ENCODE peak calls at places on chromosomes 2 and 18, in nine cellular contexts. S is stimulated activated CD4-positive, alpha-beta T cell treated with anti-CD3 and anti-CD28 coated beads, Interleukin-4, amount 100 ng/mL, for 1 hour; B is adrenal gland; O is activated CD4-positive, alpha-beta T cell treated with anti-CD3 and anti-CD28 coated beads, Interleukin-2, amount 50 U/mL, for 1 hour; N is GM12865; U is NCI-H2171; K is Kasumi-1; C is kidney epithelial cell; P is midbrain. J is an unnamed sample.

GRCh38 chr2:1736045-1736444 is 8.3 kb downstream of the PXDN start:
- DNase-seq in S (no peak), B (no peak), O (no peak), N (no peak), U (no peak), K (no peak), C (no peak), P (no peak), J (no peak)

GRCh38 chr2:54077088-54077900 is 38.1 kb upstream of the ACYP2 start:
- DNase-seq in S (no peak), B (no peak), O (no peak), N (no peak), U (no peak), K (no peak), C (no peak), P (no peak), J (peak)

GRCh38 chr2:28334527-28334891 is 58.1 kb upstream of the FOSL2 start:
- DNase-seq in S (no peak), B (no peak), O (no peak), N (no peak), U (no peak), K (no peak), C (no peak), P (no peak), J (no peak)

GRCh38 chr18:45243347-45244095 is 371.8 kb upstream of the SLC14A2 start:
- DNase-seq in S (no peak), B (no peak), O (no peak), N (no peak), U (no peak), K (no peak), C (no peak), P (no peak), J (no peak)

GRCh38 chr2:215499330-215499729 is 63.5 kb upstream of the FN1 start:
- DNase-seq in S (no peak), B (no peak), O (no peak), N (no peak), U (no peak), K (no peak), C (no peak), P (no peak), J (no peak)

GRCh38 chr2:44740678-44741077 is 200.8 kb upstream of the SIX3 start:
- DNase-seq in S (no peak), B (peak), O (no peak), N (no peak), U (no peak), K (no peak), C (no peak), P (no peak), J (no peak)

GRCh38 chr2:122191331-122191730 is 435.9 kb downstream of the TSN start:
- DNase-seq in S (no peak), B (no peak), O (no peak), N (peak), U (no peak), K (peak), C (no peak), P (no peak), J (peak)

GRCh38 chr2:199988176-199988575 is 32.8 kb downstream of the MAIP1 start:
- DNase-seq in S (no peak), B (no peak), O (no peak), N (peak), U (peak), K (peak), C (no peak), P (no peak), J (peak)

GRCh38 chr2:39881948-39882347 is 102.9 kb upstream of the THUMPD2 start:
- DNase-seq in S (no peak), B (no peak), O (no peak), N (no peak), U (no peak), K (no peak), C (no peak), P (no peak), J (no peak)

GRCh38 chr2:119715409-119716295 is 36.7 kb downstream of the TMEM177 start:
- DNase-seq in S (no peak), B (no peak), O (no peak), N (no peak), U (no peak), K (no peak), C (no peak), P (no peak), J (no peak)

GRCh38 chr18:78939105-78939504 is 40.5 kb upstream of the SALL3 start:
- DNase-seq in S (no peak), B (no peak), O (no peak), N (no peak), U (no peak), K (no peak), C (no peak), P (no peak), J (no peak)

GRCh38 chr2:202115385-202116060 is 42.5 kb downstream of the KIAA2012 start:
- DNase-seq in S (no peak), B (no peak), O (no peak), N (no peak), U (no peak), K (no peak), C (no peak), P (no peak), J (no peak)

GRCh38 chr2:127174977-127175376 is 45.1 kb downstream of the CYP27C1 start:
- DNase-seq in S (no peak), B (no peak), O (no peak), N (no peak), U (peak), K (no peak), C (no peak), P (no peak), J (no peak)

GRCh38 chr18:57915848-57916596 is 112.9 kb upstream of the ATP8B1 start:
- DNase-seq in S (no peak), B (no peak), O (no peak), N (peak), U (peak), K (peak), C (no peak), P (peak), J (peak)

GRCh38 chr2:112095654-112096053 is 40.6 kb downstream of the TMEM87B start:
- DNase-seq in S (no peak), B (no peak), O (no peak), N (no peak), U (no peak), K (no peak), C (no peak), P (no peak), J (no peak)

GRCh38 chr2:120398961-120399888 is 53.3 kb downstream of the INHBB start:
- DNase-seq in S (no peak), B (no peak), O (no peak), N (no peak), U (no peak), K (no peak), C (peak), P (no peak), J (peak)

GRCh38 chr2:189254268-189254883 is 74.8 kb upstream of the COL5A2 start:
- DNase-seq in S (no peak), B (no peak), O (no peak), N (no peak), U (no peak), K (no peak), C (no peak), P (no peak), J (no peak)